ENCODE peak calls at places on chromosomes 7 and 10, in five cellular contexts. V is K562, N is colonic mucosa, A is SK-N-SH, H is MM.1S. S is an unnamed sample.

GRCh38 chr10:70702193-70702763 is 30.0 kb downstream of the ADAMTS14 start:
- DNase-seq in N (no peak), H (no peak), V (no peak), A (no peak), S (no peak)

GRCh38 chr10:70693619-70694286 is 21.4 kb downstream of the ADAMTS14 start:
- DNase-seq in A (peak; percentile 90), N (no peak), H (no peak), V (peak; percentile 80), S (no peak)

GRCh38 chr10:132281915-132282666 is 25.7 kb downstream of the STK32C start:
- DNase-seq in N (no peak), A (peak; percentile 79), V (no peak), H (no peak), S (no peak)

GRCh38 chr7:134514663-134515062 is 12.7 kb upstream of the AKR1B10 start:
- DNase-seq in V (peak; percentile 76), N (peak; percentile 58), A (peak; percentile 68), H (peak; percentile 84), S (peak; percentile 27)

GRCh38 chr7:143025331-143025730 is 1.6 kb downstream of the OR9A2 start:
- DNase-seq in N (no peak), V (no peak), H (no peak), A (no peak), S (no peak)

GRCh38 chr10:124724279-124725027 is 19.7 kb downstream of the FAM53B start:
- DNase-seq in A (no peak), H (no peak), N (no peak), V (no peak), S (no peak)

GRCh38 chr7:41886257-41886905 is 183.5 kb upstream of the INHBA start:
- DNase-seq in N (peak; percentile 50), V (no peak), H (no peak), A (no peak), S (no peak)

GRCh38 chr7:30091431-30092386 is 43.1 kb upstream of the MTURN start:
- DNase-seq in N (no peak), H (no peak), V (no peak), A (no peak), S (no peak)

GRCh38 chr10:110387983-110388681 is 83.4 kb upstream of the SMNDC1 start:
- DNase-seq in N (no peak), H (peak; percentile 67), V (no peak), A (no peak), S (no peak)

GRCh38 chr10:131874991-131875451 is 25.8 kb upstream of the PPP2R2D start:
- DNase-seq in V (peak; percentile 73), N (peak; percentile 72), A (peak; percentile 93), H (peak; percentile 53), S (peak; percentile 72)

GRCh38 chr7:149245244-149245643 is 5.8 kb downstream of the ZNF212 start:
- DNase-seq in A (no peak), N (no peak), V (no peak), H (no peak), S (no peak)

GRCh38 chr7:153413540-153414287 is 638.5 kb upstream of the DPP6 start:
- DNase-seq in A (no peak), N (no peak), H (no peak), V (peak; percentile 83), S (no peak)

GRCh38 chr10:89217057-89217990 is 10.2 kb upstream of the CH25H start:
- DNase-seq in N (peak; percentile 71), H (peak; percentile 75), V (peak; percentile 11), A (peak; percentile 30), S (peak; percentile 65)

GRCh38 chr10:42707229-42707628 is 68.9 kb upstream of the ZNF33B start:
- DNase-seq in H (no peak), V (no peak), N (no peak), A (no peak), S (no peak)

GRCh38 chr7:44962483-44963251 is 16.1 kb downstream of the MYO1G start:
- DNase-seq in N (no peak), V (no peak), H (no peak), A (peak; percentile 45), S (no peak)

GRCh38 chr10:106224676-106225075 is 939.8 kb downstream of the SORCS1 start:
- DNase-seq in V (no peak), N (no peak), H (no peak), A (no peak), S (no peak)

GRCh38 chr7:159065151-159065550 is 79.5 kb downstream of the VIPR2 start:
- DNase-seq in N (no peak), A (no peak), H (no peak), V (no peak), S (peak; percentile 2)

GRCh38 chr7:78019457-78020130 is 221.0 kb downstream of the PHTF2 start:
- DNase-seq in V (peak; percentile 93), N (peak; percentile 93), H (no peak), A (peak; percentile 99), S (peak; percentile 13)

GRCh38 chr7:133003052-133003910 is 78.6 kb downstream of the CHCHD3 start:
- DNase-seq in V (no peak), A (no peak), H (peak; percentile 71), N (no peak), S (no peak)

GRCh38 chr7:55361560-55361959 is 3.6 kb upstream of the LANCL2 start:
- DNase-seq in N (no peak), H (no peak), A (no peak), V (no peak), S (no peak)

GRCh38 chr7:76282344-76283253 is 19.9 kb upstream of the HSPB1 start:
- DNase-seq in H (no peak), N (no peak), V (peak; percentile 68), A (peak; percentile 60), S (no peak)

GRCh38 chr10:101829561-101830315 is 11.5 kb upstream of the OGA start:
- DNase-seq in N (peak; percentile 77), A (peak; percentile 93), V (peak; percentile 93), H (peak; percentile 62), S (no peak)

GRCh38 chr10:79404690-79405131 is 40.7 kb downstream of the ZCCHC24 start:
- DNase-seq in V (no peak), N (no peak), A (no peak), H (no peak), S (no peak)

GRCh38 chr10:133474027-133474426 is 20.3 kb downstream of the SCART1 start:
- DNase-seq in H (no peak), A (no peak), N (no peak), V (no peak), S (no peak)

GRCh38 chr10:12657489-12657888 is 308.1 kb downstream of the CAMK1D start:
- DNase-seq in V (no peak), H (no peak), A (no peak), N (no peak), S (no peak)

GRCh38 chr10:99977916-99978315 is 31.8 kb downstream of the DNMBP start:
- DNase-seq in A (no peak), V (no peak), N (no peak), H (no peak), S (no peak)

GRCh38 chr10:112970036-112970435 is 20.0 kb downstream of the TCF7L2 start:
- DNase-seq in A (no peak), H (no peak), V (no peak), N (no peak), S (no peak)

GRCh38 chr7:144019457-144019856 is 19.3 kb downstream of the OR6B1 start:
- DNase-seq in H (no peak), A (no peak), V (no peak), N (no peak), S (no peak)

GRCh38 chr10:112991888-112992491 is 41.9 kb downstream of the TCF7L2 start:
- DNase-seq in N (no peak), H (no peak), V (no peak), A (no peak), S (no peak)

GRCh38 chr10:130121486-130122079 is 11.0 kb upstream of the C10orf143 start:
- DNase-seq in A (peak; percentile 49), V (no peak), H (no peak), N (no peak), S (no peak)

GRCh38 chr10:32692174-32692573 is 246.2 kb downstream of the CCDC7 start:
- DNase-seq in V (no peak), H (no peak), A (no peak), N (no peak), S (no peak)

DNA sequence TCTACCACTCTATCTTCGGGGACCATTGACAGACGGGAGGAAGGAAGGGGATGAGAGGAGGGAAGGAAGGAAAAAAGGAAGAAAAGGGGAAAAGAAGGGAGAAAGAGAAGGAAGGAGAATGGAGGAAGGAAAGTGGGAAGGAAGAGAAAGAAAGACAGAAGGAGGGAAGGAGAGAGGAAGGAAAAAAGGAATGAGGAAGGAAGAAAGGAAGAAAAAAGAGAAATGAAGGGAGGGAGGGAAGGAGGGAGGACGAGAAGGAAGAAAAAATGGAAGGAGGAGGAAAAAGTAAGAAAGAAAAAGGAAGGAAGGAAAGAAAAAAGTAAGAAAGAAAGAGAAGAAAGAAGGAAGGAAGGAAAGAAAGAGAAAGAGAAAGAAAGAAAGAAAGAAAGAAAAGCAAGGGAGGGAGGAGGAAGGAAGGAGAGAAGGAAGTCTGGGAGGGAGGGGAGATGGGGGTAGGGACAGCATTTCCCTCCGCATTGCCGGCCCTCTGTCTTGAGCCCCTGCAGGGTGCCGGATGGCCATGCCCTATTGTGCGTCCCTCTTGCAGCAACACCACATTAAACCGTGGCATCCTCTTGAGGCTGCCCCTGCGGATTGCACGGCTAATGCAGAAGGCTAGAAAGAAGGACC is 128.8 kb downstream of the ADARB2 start:
- DNase-seq in N (no peak), A (no peak), V (no peak), H (no peak), S (no peak)
- H3K9ac ChIP-seq in N (no peak overlapping the region), A (no peak overlapping the region), V (no peak overlapping the region), H (no peak overlapping the region), S (no peak overlapping the region)

DNA sequence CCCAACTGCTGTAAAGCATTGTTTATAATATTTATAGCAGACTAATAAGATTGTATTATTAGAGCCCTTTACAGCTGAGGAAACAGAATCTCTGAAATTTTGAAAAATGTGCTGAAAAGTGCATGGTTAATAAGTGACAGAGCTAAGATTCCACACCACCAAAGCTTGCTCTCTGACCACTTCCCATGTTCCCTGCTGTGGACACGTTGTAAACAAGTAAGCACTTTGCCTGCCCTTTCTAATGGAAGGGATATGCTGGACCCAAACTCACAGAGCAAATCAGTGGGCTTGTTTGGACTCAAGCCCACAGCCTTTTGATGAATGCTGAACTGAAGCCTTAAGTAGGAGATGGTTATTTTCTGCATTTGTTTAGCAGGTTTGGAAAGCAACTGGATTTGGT is 214.0 kb upstream of the TMEM72 start:
- DNase-seq in N (no peak), A (no peak), H (no peak), V (no peak), S (no peak)
- H3K9ac ChIP-seq in N (no peak overlapping the region), A (no peak overlapping the region), H (no peak overlapping the region), V (no peak overlapping the region), S (no peak overlapping the region)

DNA sequence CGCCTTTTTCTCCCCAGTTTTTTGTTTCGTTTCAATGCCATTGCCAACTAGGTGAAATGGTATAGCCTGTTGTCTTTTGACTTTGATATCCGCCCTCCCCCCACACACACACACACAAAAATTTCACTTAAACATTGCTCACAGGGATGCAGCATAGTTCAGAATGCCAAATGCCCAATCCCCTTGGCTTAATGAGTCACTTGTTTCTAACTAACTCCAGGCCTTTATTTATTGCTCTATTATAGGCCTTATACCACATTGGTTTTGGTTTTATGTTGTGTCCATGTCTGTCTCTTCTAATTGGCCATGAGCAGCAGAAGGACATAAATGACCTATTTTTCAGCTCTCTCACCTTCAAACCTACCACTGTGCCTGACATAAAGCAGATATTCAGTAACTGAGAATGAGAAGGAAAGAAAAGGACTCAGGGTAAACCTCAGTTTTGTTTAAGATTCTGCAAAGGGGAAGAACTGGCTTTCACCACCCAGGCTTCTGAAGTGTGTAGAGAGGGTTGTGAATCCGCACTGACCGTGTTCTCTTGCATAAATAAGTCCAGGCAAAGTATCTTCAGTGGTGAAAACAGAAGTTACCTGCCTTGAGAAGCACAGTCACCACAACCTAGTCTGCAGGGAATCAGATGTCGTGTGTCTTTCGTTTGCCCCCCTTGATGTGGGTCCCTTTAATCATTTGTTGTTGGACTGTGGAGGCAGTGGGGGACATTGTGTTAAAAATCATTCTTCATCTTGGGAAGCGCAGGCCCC is 139.8 kb downstream of the CELF2 start:
- DNase-seq in H (no peak), N (no peak), A (no peak), V (no peak), S (no peak)
- H3K9ac ChIP-seq in H (no peak overlapping the region), N (no peak overlapping the region), A (no peak overlapping the region), V (no peak overlapping the region), S (no peak overlapping the region)

GRCh38 chr10:62637249-62638061 is 167.1 kb upstream of the ADO start:
- DNase-seq in H (peak; percentile 93), N (no peak), V (no peak), A (no peak), S (peak; percentile 61)
- H3K9ac ChIP-seq in H (peak overlapping the region; percentile 42), N (no peak overlapping the region), V (no peak overlapping the region), A (no peak overlapping the region), S (no peak overlapping the region)

S was measured in DND-41.